ENCODE peak calls at places on chromosomes 1 and 21, in nine cellular contexts. One of them, this sample, is unnamed.

GRCh38 chr1:31426249-31426922 is 13.4 kb downstream of the SERINC2 start:
- DNase-seq in aorta: peak
- DNase-seq in lung: no peak
- DNase-seq in naive B cell: no peak
- DNase-seq in GDM1: no peak
- DNase-seq in CD8-positive, alpha-beta T cell: no peak
- DNase-seq in HL-60: no peak
- DNase-seq in GM23338: no peak
- DNase-seq in naive thymus-derived CD8-positive, alpha-beta T cell: no peak
- DNase-seq in this sample: no peak

GRCh38 chr1:23743287-23744052 is at the start of gene ELOA:
- DNase-seq in aorta: peak
- DNase-seq in lung: peak
- DNase-seq in naive B cell: peak
- DNase-seq in GDM1: peak
- DNase-seq in CD8-positive, alpha-beta T cell: peak
- DNase-seq in HL-60: peak
- DNase-seq in GM23338: peak
- DNase-seq in naive thymus-derived CD8-positive, alpha-beta T cell: peak
- DNase-seq in this sample: peak

GRCh38 chr21:39332175-39332574 is 16.7 kb downstream of the HMGN1 start:
- DNase-seq in aorta: no peak
- DNase-seq in lung: no peak
- DNase-seq in naive B cell: no peak
- DNase-seq in GDM1: no peak
- DNase-seq in CD8-positive, alpha-beta T cell: no peak
- DNase-seq in HL-60: no peak
- DNase-seq in GM23338: peak
- DNase-seq in naive thymus-derived CD8-positive, alpha-beta T cell: no peak
- DNase-seq in this sample: no peak

GRCh38 chr1:30447701-30448100 is 275.7 kb downstream of the MATN1 start:
- DNase-seq in aorta: no peak
- DNase-seq in lung: peak
- DNase-seq in naive B cell: no peak
- DNase-seq in GDM1: no peak
- DNase-seq in CD8-positive, alpha-beta T cell: no peak
- DNase-seq in HL-60: no peak
- DNase-seq in GM23338: no peak
- DNase-seq in naive thymus-derived CD8-positive, alpha-beta T cell: no peak
- DNase-seq in this sample: no peak

GRCh38 chr1:107934573-107934972 is 30.4 kb downstream of the VAV3 start:
- DNase-seq in aorta: no peak
- DNase-seq in lung: no peak
- DNase-seq in naive B cell: no peak
- DNase-seq in GDM1: no peak
- DNase-seq in CD8-positive, alpha-beta T cell: no peak
- DNase-seq in HL-60: no peak
- DNase-seq in GM23338: no peak
- DNase-seq in naive thymus-derived CD8-positive, alpha-beta T cell: no peak
- DNase-seq in this sample: peak

GRCh38 chr1:4171480-4172450 is 271.7 kb upstream of the C1orf174 start:
- DNase-seq in aorta: peak
- DNase-seq in lung: no peak
- DNase-seq in naive B cell: no peak
- DNase-seq in GDM1: no peak
- DNase-seq in CD8-positive, alpha-beta T cell: no peak
- DNase-seq in HL-60: no peak
- DNase-seq in GM23338: no peak
- DNase-seq in naive thymus-derived CD8-positive, alpha-beta T cell: no peak
- DNase-seq in this sample: no peak

GRCh38 chr1:88610687-88611086 is 73.4 kb upstream of the PKN2 start:
- DNase-seq in aorta: no peak
- DNase-seq in lung: no peak
- DNase-seq in naive B cell: no peak
- DNase-seq in GDM1: no peak
- DNase-seq in CD8-positive, alpha-beta T cell: no peak
- DNase-seq in HL-60: no peak
- DNase-seq in GM23338: no peak
- DNase-seq in naive thymus-derived CD8-positive, alpha-beta T cell: no peak
- DNase-seq in this sample: no peak

GRCh38 chr21:39712976-39713375 is 32.0 kb upstream of the IGSF5 start:
- DNase-seq in aorta: no peak
- DNase-seq in lung: no peak
- DNase-seq in naive B cell: no peak
- DNase-seq in GDM1: no peak
- DNase-seq in CD8-positive, alpha-beta T cell: no peak
- DNase-seq in HL-60: no peak
- DNase-seq in GM23338: peak
- DNase-seq in naive thymus-derived CD8-positive, alpha-beta T cell: no peak
- DNase-seq in this sample: no peak

GRCh38 chr1:171715813-171716251 is 26.0 kb downstream of the VAMP4 start:
- DNase-seq in aorta: no peak
- DNase-seq in lung: no peak
- DNase-seq in naive B cell: no peak
- DNase-seq in GDM1: no peak
- DNase-seq in CD8-positive, alpha-beta T cell: no peak
- DNase-seq in HL-60: no peak
- DNase-seq in GM23338: peak
- DNase-seq in naive thymus-derived CD8-positive, alpha-beta T cell: no peak
- DNase-seq in this sample: no peak

GRCh38 chr1:181149326-181150000 is 61.0 kb downstream of the IER5 start:
- DNase-seq in aorta: no peak
- DNase-seq in lung: no peak
- DNase-seq in naive B cell: peak
- DNase-seq in GDM1: peak
- DNase-seq in CD8-positive, alpha-beta T cell: peak
- DNase-seq in HL-60: no peak
- DNase-seq in GM23338: peak
- DNase-seq in naive thymus-derived CD8-positive, alpha-beta T cell: peak
- DNase-seq in this sample: peak

GRCh38 chr1:92444351-92444750 is 42.4 kb downstream of the GFI1 start:
- DNase-seq in aorta: no peak
- DNase-seq in lung: no peak
- DNase-seq in naive B cell: no peak
- DNase-seq in GDM1: no peak
- DNase-seq in CD8-positive, alpha-beta T cell: no peak
- DNase-seq in HL-60: no peak
- DNase-seq in GM23338: no peak
- DNase-seq in naive thymus-derived CD8-positive, alpha-beta T cell: no peak
- DNase-seq in this sample: no peak

GRCh38 chr1:966603-967295 is 467 bp downstream of the PLEKHN1 start:
- DNase-seq in aorta: peak
- DNase-seq in lung: peak
- DNase-seq in naive B cell: peak
- DNase-seq in GDM1: peak
- DNase-seq in CD8-positive, alpha-beta T cell: peak
- DNase-seq in HL-60: no peak
- DNase-seq in GM23338: peak
- DNase-seq in naive thymus-derived CD8-positive, alpha-beta T cell: peak
- DNase-seq in this sample: peak

GRCh38 chr1:28503117-28503516 is 2.7 kb upstream of the RCC1 start:
- DNase-seq in aorta: no peak
- DNase-seq in lung: no peak
- DNase-seq in naive B cell: no peak
- DNase-seq in GDM1: no peak
- DNase-seq in CD8-positive, alpha-beta T cell: no peak
- DNase-seq in HL-60: no peak
- DNase-seq in GM23338: no peak
- DNase-seq in naive thymus-derived CD8-positive, alpha-beta T cell: no peak
- DNase-seq in this sample: no peak

GRCh38 chr1:206770531-206771352 is at the start of gene IL19:
- DNase-seq in aorta: no peak
- DNase-seq in lung: no peak
- DNase-seq in naive B cell: no peak
- DNase-seq in GDM1: peak
- DNase-seq in CD8-positive, alpha-beta T cell: no peak
- DNase-seq in HL-60: no peak
- DNase-seq in GM23338: peak
- DNase-seq in naive thymus-derived CD8-positive, alpha-beta T cell: no peak
- DNase-seq in this sample: no peak

GRCh38 chr1:88013485-88013884 is 670.6 kb upstream of the PKN2 start:
- DNase-seq in aorta: no peak
- DNase-seq in lung: no peak
- DNase-seq in naive B cell: no peak
- DNase-seq in GDM1: no peak
- DNase-seq in CD8-positive, alpha-beta T cell: no peak
- DNase-seq in HL-60: no peak
- DNase-seq in GM23338: no peak
- DNase-seq in naive thymus-derived CD8-positive, alpha-beta T cell: no peak
- DNase-seq in this sample: no peak

GRCh38 chr1:98870959-98871903 is 133.4 kb downstream of the PLPPR5 start:
- DNase-seq in aorta: no peak
- DNase-seq in lung: no peak
- DNase-seq in naive B cell: peak
- DNase-seq in GDM1: peak
- DNase-seq in CD8-positive, alpha-beta T cell: no peak
- DNase-seq in HL-60: peak
- DNase-seq in GM23338: peak
- DNase-seq in naive thymus-derived CD8-positive, alpha-beta T cell: peak
- DNase-seq in this sample: peak

GRCh38 chr1:43932786-43933385 is 715 bp upstream of the ARTN start:
- DNase-seq in aorta: no peak
- DNase-seq in lung: no peak
- DNase-seq in naive B cell: no peak
- DNase-seq in GDM1: no peak
- DNase-seq in CD8-positive, alpha-beta T cell: no peak
- DNase-seq in HL-60: no peak
- DNase-seq in GM23338: no peak
- DNase-seq in naive thymus-derived CD8-positive, alpha-beta T cell: no peak
- DNase-seq in this sample: no peak

GRCh38 chr1:17502326-17502778 is 37.1 kb upstream of the ARHGEF10L start:
- DNase-seq in aorta: peak
- DNase-seq in lung: peak
- DNase-seq in naive B cell: peak
- DNase-seq in GDM1: peak
- DNase-seq in CD8-positive, alpha-beta T cell: no peak
- DNase-seq in HL-60: peak
- DNase-seq in GM23338: peak
- DNase-seq in naive thymus-derived CD8-positive, alpha-beta T cell: peak
- DNase-seq in this sample: peak

GRCh38 chr1:196181594-196181878 is 426.7 kb downstream of the KCNT2 start:
- DNase-seq in aorta: no peak
- DNase-seq in lung: no peak
- DNase-seq in naive B cell: no peak
- DNase-seq in GDM1: no peak
- DNase-seq in CD8-positive, alpha-beta T cell: no peak
- DNase-seq in HL-60: no peak
- DNase-seq in GM23338: no peak
- DNase-seq in naive thymus-derived CD8-positive, alpha-beta T cell: no peak
- DNase-seq in this sample: no peak

GRCh38 chr1:78254517-78254916 is 208.8 kb downstream of the GIPC2 start:
- DNase-seq in aorta: no peak
- DNase-seq in lung: no peak
- DNase-seq in naive B cell: no peak
- DNase-seq in GDM1: no peak
- DNase-seq in CD8-positive, alpha-beta T cell: no peak
- DNase-seq in HL-60: no peak
- DNase-seq in GM23338: no peak
- DNase-seq in naive thymus-derived CD8-positive, alpha-beta T cell: no peak
- DNase-seq in this sample: no peak

GRCh38 chr1:26998319-26999300 is 5.1 kb downstream of the TRNP1 start:
- DNase-seq in aorta: no peak
- DNase-seq in lung: no peak
- DNase-seq in naive B cell: no peak
- DNase-seq in GDM1: no peak
- DNase-seq in CD8-positive, alpha-beta T cell: no peak
- DNase-seq in HL-60: no peak
- DNase-seq in GM23338: peak
- DNase-seq in naive thymus-derived CD8-positive, alpha-beta T cell: no peak
- DNase-seq in this sample: no peak

This sample was measured in activated T-cell treated with anti-CD3 and anti-CD28 coated beads for 24 hours.